ENCODE peak calls at places on chromosomes 5 and 9, in four cellular contexts. One of them, this sample, is unnamed.

GRCh38 chr9:26326473-26327044 is 566.0 kb downstream of the CAAP1 start:
- DNase-seq in lower lobe of right lung: no peak
- DNase-seq in CD8-positive, alpha-beta memory T cell: no peak
- DNase-seq in breast epithelium: no peak
- DNase-seq in this sample: no peak

GRCh38 chr9:18447131-18447530 is 26.8 kb upstream of the ADAMTSL1 start:
- DNase-seq in lower lobe of right lung: no peak
- DNase-seq in breast epithelium: peak; percentile 43
- DNase-seq in CD8-positive, alpha-beta memory T cell: no peak
- DNase-seq in this sample: no peak

GRCh38 chr9:90822866-90823265 is 21.2 kb downstream of the SYK start:
- DNase-seq in lower lobe of right lung: no peak
- DNase-seq in breast epithelium: no peak
- DNase-seq in CD8-positive, alpha-beta memory T cell: no peak
- DNase-seq in this sample: no peak

GRCh38 chr5:172411423-172412111 is 42.8 kb downstream of the SH3PXD2B start:
- DNase-seq in breast epithelium: peak; percentile 52
- DNase-seq in lower lobe of right lung: no peak
- DNase-seq in CD8-positive, alpha-beta memory T cell: no peak
- DNase-seq in this sample: no peak

GRCh38 chr9:4640027-4640426 is 22.1 kb upstream of the PLPP6 start:
- DNase-seq in lower lobe of right lung: no peak
- DNase-seq in breast epithelium: no peak
- DNase-seq in CD8-positive, alpha-beta memory T cell: peak; percentile 19
- DNase-seq in this sample: no peak

GRCh38 chr9:129836342-129837007 is 1.2 kb downstream of the USP20 start:
- DNase-seq in CD8-positive, alpha-beta memory T cell: peak; percentile 8
- DNase-seq in breast epithelium: no peak
- DNase-seq in lower lobe of right lung: no peak
- DNase-seq in this sample: peak; percentile 75

GRCh38 chr5:113271015-113271414 is 163.8 kb downstream of the TSSK1B start:
- DNase-seq in breast epithelium: no peak
- DNase-seq in lower lobe of right lung: no peak
- DNase-seq in CD8-positive, alpha-beta memory T cell: no peak
- DNase-seq in this sample: no peak

GRCh38 chr5:21181726-21182125 is 1193.7 kb upstream of the CDH18 start:
- DNase-seq in breast epithelium: no peak
- DNase-seq in lower lobe of right lung: no peak
- DNase-seq in CD8-positive, alpha-beta memory T cell: no peak
- DNase-seq in this sample: no peak

GRCh38 chr5:116289276-116289675 is 204.5 kb downstream of the COMMD10 start:
- DNase-seq in breast epithelium: no peak
- DNase-seq in CD8-positive, alpha-beta memory T cell: no peak
- DNase-seq in lower lobe of right lung: no peak
- DNase-seq in this sample: no peak

GRCh38 chr9:116860509-116861120 is 173.5 kb downstream of the TRIM32 start:
- DNase-seq in lower lobe of right lung: peak; percentile 52
- DNase-seq in CD8-positive, alpha-beta memory T cell: no peak
- DNase-seq in breast epithelium: peak; percentile 68
- DNase-seq in this sample: peak; percentile 17

GRCh38 chr9:114205171-114206015 is 50.1 kb downstream of the COL27A1 start:
- DNase-seq in CD8-positive, alpha-beta memory T cell: no peak
- DNase-seq in lower lobe of right lung: peak; percentile 22
- DNase-seq in breast epithelium: peak; percentile 62
- DNase-seq in this sample: no peak

GRCh38 chr5:90421136-90421535 is 11.6 kb upstream of the CETN3 start:
- DNase-seq in breast epithelium: no peak
- DNase-seq in CD8-positive, alpha-beta memory T cell: no peak
- DNase-seq in lower lobe of right lung: no peak
- DNase-seq in this sample: no peak

GRCh38 chr9:70987986-70988385 is 133.4 kb downstream of the TRPM3 start:
- DNase-seq in lower lobe of right lung: no peak
- DNase-seq in breast epithelium: no peak
- DNase-seq in CD8-positive, alpha-beta memory T cell: no peak
- DNase-seq in this sample: no peak

GRCh38 chr9:79480639-79481038 is 91.1 kb upstream of the TLE4 start:
- DNase-seq in lower lobe of right lung: no peak
- DNase-seq in CD8-positive, alpha-beta memory T cell: no peak
- DNase-seq in breast epithelium: no peak
- DNase-seq in this sample: no peak

GRCh38 chr5:114695292-114695904 is 333.5 kb downstream of the KCNN2 start:
- DNase-seq in CD8-positive, alpha-beta memory T cell: no peak
- DNase-seq in breast epithelium: no peak
- DNase-seq in lower lobe of right lung: no peak
- DNase-seq in this sample: no peak

GRCh38 chr9:109244179-109245132 is 76.4 kb downstream of the EPB41L4B start:
- DNase-seq in CD8-positive, alpha-beta memory T cell: peak; percentile 38
- DNase-seq in lower lobe of right lung: peak; percentile 76
- DNase-seq in breast epithelium: peak; percentile 58
- DNase-seq in this sample: peak; percentile 87

GRCh38 chr5:73515232-73515631 is 17.0 kb downstream of the BTF3 start:
- DNase-seq in lower lobe of right lung: no peak
- DNase-seq in CD8-positive, alpha-beta memory T cell: no peak
- DNase-seq in breast epithelium: peak; percentile 74
- DNase-seq in this sample: no peak

GRCh38 chr5:137344723-137345322 is 154.3 kb downstream of the SPOCK1 start:
- DNase-seq in CD8-positive, alpha-beta memory T cell: no peak
- DNase-seq in breast epithelium: no peak
- DNase-seq in lower lobe of right lung: no peak
- DNase-seq in this sample: no peak

GRCh38 chr5:80608730-80609129 is 38.6 kb upstream of the ANKRD34B start:
- DNase-seq in CD8-positive, alpha-beta memory T cell: no peak
- DNase-seq in breast epithelium: no peak
- DNase-seq in lower lobe of right lung: no peak
- DNase-seq in this sample: no peak

GRCh38 chr5:34012791-34013190 is 4.9 kb upstream of the AMACR start:
- DNase-seq in breast epithelium: no peak
- DNase-seq in CD8-positive, alpha-beta memory T cell: no peak
- DNase-seq in lower lobe of right lung: no peak
- DNase-seq in this sample: no peak

GRCh38 chr5:75052461-75053285 is at the start of gene GCNT4:
- DNase-seq in breast epithelium: no peak
- DNase-seq in lower lobe of right lung: peak; percentile 74
- DNase-seq in CD8-positive, alpha-beta memory T cell: peak; percentile 25
- DNase-seq in this sample: peak; percentile 63

GRCh38 chr5:150317048-150318003 is 14.6 kb upstream of the ARSI start:
- DNase-seq in CD8-positive, alpha-beta memory T cell: no peak
- DNase-seq in lower lobe of right lung: no peak
- DNase-seq in breast epithelium: no peak
- DNase-seq in this sample: no peak

GRCh38 chr5:151047814-151048425 is 27.5 kb downstream of the GPX3 start:
- DNase-seq in CD8-positive, alpha-beta memory T cell: no peak
- DNase-seq in lower lobe of right lung: no peak
- DNase-seq in breast epithelium: no peak
- DNase-seq in this sample: no peak

GRCh38 chr9:101836021-101836420 is 97.6 kb upstream of the GRIN3A start:
- DNase-seq in lower lobe of right lung: no peak
- DNase-seq in CD8-positive, alpha-beta memory T cell: no peak
- DNase-seq in breast epithelium: no peak
- DNase-seq in this sample: no peak

GRCh38 chr9:34624475-34624984 is 4.2 kb upstream of the DCTN3 start:
- DNase-seq in breast epithelium: no peak
- DNase-seq in lower lobe of right lung: no peak
- DNase-seq in CD8-positive, alpha-beta memory T cell: no peak
- DNase-seq in this sample: no peak

GRCh38 chr5:173573126-173573960 is 43.1 kb downstream of the BOD1 start:
- DNase-seq in lower lobe of right lung: peak; percentile 83
- DNase-seq in breast epithelium: peak; percentile 54
- DNase-seq in CD8-positive, alpha-beta memory T cell: peak; percentile 50
- DNase-seq in this sample: peak; percentile 83

GRCh38 chr9:95435074-95435728 is 81.6 kb downstream of the PTCH1 start:
- DNase-seq in breast epithelium: no peak
- DNase-seq in lower lobe of right lung: no peak
- DNase-seq in CD8-positive, alpha-beta memory T cell: no peak
- DNase-seq in this sample: no peak

GRCh38 chr9:78871452-78872331 is 574.8 kb downstream of the PSAT1 start:
- DNase-seq in CD8-positive, alpha-beta memory T cell: no peak
- DNase-seq in breast epithelium: no peak
- DNase-seq in lower lobe of right lung: no peak
- DNase-seq in this sample: no peak

GRCh38 chr5:54243483-54244080 is 66.8 kb downstream of the ARL15 start:
- DNase-seq in lower lobe of right lung: no peak
- DNase-seq in breast epithelium: no peak
- DNase-seq in CD8-positive, alpha-beta memory T cell: no peak
- DNase-seq in this sample: no peak

GRCh38 chr9:120544441-120544840 is 35.5 kb downstream of the CDK5RAP2 start:
- DNase-seq in lower lobe of right lung: no peak
- DNase-seq in breast epithelium: no peak
- DNase-seq in CD8-positive, alpha-beta memory T cell: no peak
- DNase-seq in this sample: no peak

GRCh38 chr5:149419532-149420485 is 40.7 kb upstream of the IL17B start:
- DNase-seq in lower lobe of right lung: no peak
- DNase-seq in CD8-positive, alpha-beta memory T cell: no peak
- DNase-seq in breast epithelium: no peak
- DNase-seq in this sample: no peak

GRCh38 chr5:150515446-150515845 is 7.5 kb downstream of the NDST1 start:
- DNase-seq in lower lobe of right lung: no peak
- DNase-seq in CD8-positive, alpha-beta memory T cell: no peak
- DNase-seq in breast epithelium: no peak
- DNase-seq in this sample: no peak

GRCh38 chr5:106205916-106206571 is 1464.7 kb downstream of the EFNA5 start:
- DNase-seq in breast epithelium: no peak
- DNase-seq in lower lobe of right lung: no peak
- DNase-seq in CD8-positive, alpha-beta memory T cell: no peak
- DNase-seq in this sample: no peak

GRCh38 chr5:106202035-106202434 is 1468.7 kb downstream of the EFNA5 start:
- DNase-seq in CD8-positive, alpha-beta memory T cell: no peak
- DNase-seq in lower lobe of right lung: no peak
- DNase-seq in breast epithelium: no peak
- DNase-seq in this sample: no peak
- H3K4me3 ChIP-seq in CD8-positive, alpha-beta memory T cell: no peak overlapping the region
- H3K4me3 ChIP-seq in lower lobe of right lung: no peak overlapping the region
- H3K4me3 ChIP-seq in breast epithelium: no peak overlapping the region
- H3K4me3 ChIP-seq in this sample: no peak overlapping the region

GRCh38 chr9:134457321-134457923 is 131.2 kb downstream of the RXRA start:
- DNase-seq in lower lobe of right lung: no peak
- DNase-seq in breast epithelium: no peak
- DNase-seq in CD8-positive, alpha-beta memory T cell: no peak
- DNase-seq in this sample: no peak
- H3K4me3 ChIP-seq in lower lobe of right lung: no peak overlapping the region
- H3K4me3 ChIP-seq in breast epithelium: no peak overlapping the region
- H3K4me3 ChIP-seq in CD8-positive, alpha-beta memory T cell: no peak overlapping the region
- H3K4me3 ChIP-seq in this sample: no peak overlapping the region

GRCh38 chr5:132411382-132411925 is 41.9 kb downstream of the SLC22A5 start:
- DNase-seq in lower lobe of right lung: no peak
- DNase-seq in CD8-positive, alpha-beta memory T cell: no peak
- DNase-seq in breast epithelium: no peak
- DNase-seq in this sample: peak; percentile 78
- H3K4me3 ChIP-seq in lower lobe of right lung: peak overlapping the region; percentile 81
- H3K4me3 ChIP-seq in CD8-positive, alpha-beta memory T cell: peak overlapping the region; percentile 84
- H3K4me3 ChIP-seq in breast epithelium: peak overlapping the region; percentile 66
- H3K4me3 ChIP-seq in this sample: peak overlapping the region; percentile 89

GRCh38 chr5:82356808-82357671 is 78.9 kb upstream of the RPS23 start:
- DNase-seq in CD8-positive, alpha-beta memory T cell: peak; percentile 50
- DNase-seq in breast epithelium: peak; percentile 37
- DNase-seq in lower lobe of right lung: peak; percentile 68
- DNase-seq in this sample: peak; percentile 61
- H3K4me3 ChIP-seq in CD8-positive, alpha-beta memory T cell: peak overlapping the region; percentile 49
- H3K4me3 ChIP-seq in breast epithelium: no peak overlapping the region
- H3K4me3 ChIP-seq in lower lobe of right lung: no peak overlapping the region
- H3K4me3 ChIP-seq in this sample: no peak overlapping the region

DNA sequence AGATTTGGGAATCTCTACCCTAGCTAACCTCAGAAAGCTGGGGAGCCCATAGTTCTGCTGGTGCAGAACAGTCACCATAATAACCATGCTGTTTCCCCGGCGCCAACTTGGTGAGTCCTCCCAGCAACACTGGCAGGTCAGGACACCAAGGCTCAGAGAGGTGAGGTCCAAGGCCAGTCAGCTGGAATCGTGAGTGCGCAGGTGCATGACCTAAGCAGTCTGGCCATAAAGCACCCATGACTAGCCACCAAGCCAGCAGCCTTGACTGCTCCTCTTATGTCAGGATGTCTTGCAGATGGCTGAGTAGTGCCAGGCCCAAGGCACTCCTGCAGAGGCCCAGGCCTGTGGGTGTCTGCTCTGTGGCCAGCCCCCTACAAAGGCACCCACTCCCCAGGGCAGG is 2.6 kb downstream of the RNF44 start:
- DNase-seq in CD8-positive, alpha-beta memory T cell: no peak
- DNase-seq in breast epithelium: no peak
- DNase-seq in lower lobe of right lung: no peak
- DNase-seq in this sample: peak; percentile 82
- H3K4me3 ChIP-seq in CD8-positive, alpha-beta memory T cell: peak overlapping the region; percentile 99
- H3K4me3 ChIP-seq in breast epithelium: no peak overlapping the region
- H3K4me3 ChIP-seq in lower lobe of right lung: peak overlapping the region; percentile 91
- H3K4me3 ChIP-seq in this sample: peak overlapping the region; percentile 61

GRCh38 chr9:6412572-6413364 is at the start of gene UHRF2:
- DNase-seq in breast epithelium: peak; percentile 97
- DNase-seq in lower lobe of right lung: peak; percentile 100
- DNase-seq in CD8-positive, alpha-beta memory T cell: peak; percentile 98
- DNase-seq in this sample: peak; percentile 99

GRCh38 chr9:6413365-6414263 is 615 bp downstream of the UHRF2 start:
- DNase-seq in breast epithelium: no peak
- DNase-seq in lower lobe of right lung: peak; percentile 63
- DNase-seq in CD8-positive, alpha-beta memory T cell: peak; percentile 20
- DNase-seq in this sample: peak; percentile 71

GRCh38 chr9:6417186-6417585 is 4.2 kb downstream of the UHRF2 start:
- DNase-seq in breast epithelium: no peak
- DNase-seq in lower lobe of right lung: no peak
- DNase-seq in CD8-positive, alpha-beta memory T cell: no peak
- DNase-seq in this sample: no peak

GRCh38 chr9:6414291-6414690 is 1.3 kb downstream of the UHRF2 start:
- DNase-seq in breast epithelium: no peak
- DNase-seq in CD8-positive, alpha-beta memory T cell: no peak
- DNase-seq in lower lobe of right lung: no peak
- DNase-seq in this sample: no peak

GRCh38 chr9:6415266-6415665 is 2.3 kb downstream of the UHRF2 start:
- DNase-seq in lower lobe of right lung: no peak
- DNase-seq in CD8-positive, alpha-beta memory T cell: no peak
- DNase-seq in breast epithelium: no peak
- DNase-seq in this sample: no peak
- H3K4me3 ChIP-seq in lower lobe of right lung: peak overlapping the region; percentile 97
- H3K4me3 ChIP-seq in CD8-positive, alpha-beta memory T cell: no peak overlapping the region
- H3K4me3 ChIP-seq in breast epithelium: peak overlapping the region; percentile 94
- H3K4me3 ChIP-seq in this sample: no peak overlapping the region